ENCODE peak calls at places on chromosomes 11 and 22, in nine cellular contexts. E is psoas muscle, W is tibial nerve, H is cardiac muscle cell, L is fibroblast of lung, P is colonic mucosa, D is adrenal gland, T is Karpas-422, J is esophagus squamous epithelium. B is an unnamed sample.

GRCh38 chr11:84260862-84261261 is 974.7 kb upstream of the CCDC90B start:
- DNase-seq in E (no peak), W (no peak), H (no peak), L (peak; percentile 41), P (no peak), D (no peak), T (no peak), J (no peak), B (no peak)

GRCh38 chr22:28706845-28707244 is 27.2 kb upstream of the TTC28 start:
- DNase-seq in E (no peak), W (no peak), H (no peak), L (no peak), P (no peak), D (no peak), T (no peak), J (no peak), B (no peak)

GRCh38 chr11:68843052-68843561 is 1.4 kb upstream of the CPT1A start:
- DNase-seq in E (no peak), W (no peak), H (no peak), L (peak; percentile 44), P (peak; percentile 32), D (no peak), T (no peak), J (no peak), B (no peak)

GRCh38 chr11:131658414-131658813 is 288.0 kb downstream of the NTM start:
- DNase-seq in E (no peak), W (no peak), H (no peak), L (peak; percentile 45), P (no peak), D (no peak), T (no peak), J (no peak), B (no peak)

GRCh38 chr11:99425596-99425995 is 404.8 kb downstream of the CNTN5 start:
- DNase-seq in E (peak; percentile 12), W (no peak), H (no peak), L (no peak), P (no peak), D (no peak), T (no peak), J (no peak), B (no peak)

GRCh38 chr11:76471378-76471777 is 26.6 kb downstream of the EMSY start:
- DNase-seq in E (no peak), W (no peak), H (no peak), L (no peak), P (no peak), D (no peak), T (no peak), J (no peak), B (no peak)

GRCh38 chr11:33932721-33933120 is 40.8 kb upstream of the LMO2 start:
- DNase-seq in E (no peak), W (no peak), H (no peak), L (no peak), P (no peak), D (no peak), T (no peak), J (no peak), B (no peak)

GRCh38 chr22:45964926-45965564 is 11.9 kb downstream of the WNT7B start:
- DNase-seq in E (no peak), W (no peak), H (no peak), L (no peak), P (no peak), D (no peak), T (no peak), J (no peak), B (no peak)

GRCh38 chr11:39990413-39990812 is 1469.0 kb downstream of the LRRC4C start:
- DNase-seq in E (no peak), W (no peak), H (peak; percentile 14), L (no peak), P (no peak), D (no peak), T (no peak), J (no peak), B (no peak)

GRCh38 chr22:43521716-43522115 is 109.9 kb downstream of the MPPED1 start:
- DNase-seq in E (no peak), W (no peak), H (no peak), L (no peak), P (no peak), D (no peak), T (no peak), J (no peak), B (no peak)

GRCh38 chr11:67534070-67534679 is 10.9 kb upstream of the CABP2 start:
- DNase-seq in E (no peak), W (no peak), H (no peak), L (no peak), P (no peak), D (no peak), T (peak; percentile 49), J (no peak), B (no peak)

GRCh38 chr11:35344990-35345655 is 74.2 kb downstream of the SLC1A2 start:
- DNase-seq in E (peak; percentile 29), W (no peak), H (no peak), L (no peak), P (no peak), D (no peak), T (no peak), J (no peak), B (no peak)

GRCh38 chr11:80034801-80035200 is 594.0 kb upstream of the TENM4 start:
- DNase-seq in E (no peak), W (no peak), H (no peak), L (no peak), P (no peak), D (no peak), T (no peak), J (no peak), B (no peak)

GRCh38 chr11:100855466-100856067 is 168.5 kb downstream of the ARHGAP42 start:
- DNase-seq in E (no peak), W (no peak), H (peak; percentile 65), L (peak; percentile 62), P (no peak), D (no peak), T (peak; percentile 86), J (no peak), B (no peak)

GRCh38 chr22:20654343-20655208 is 119.3 kb upstream of the SERPIND1 start:
- DNase-seq in E (no peak), W (no peak), H (no peak), L (no peak), P (no peak), D (no peak), T (no peak), J (no peak), B (peak; percentile 7)

GRCh38 chr22:16917144-16918003 is 90.6 kb downstream of the GAB4 start:
- DNase-seq in E (peak; percentile 57), W (peak; percentile 73), H (peak; percentile 32), L (peak; percentile 7), P (peak; percentile 50), D (peak; percentile 68), T (peak; percentile 90), J (no peak), B (peak; percentile 79)

DNA sequence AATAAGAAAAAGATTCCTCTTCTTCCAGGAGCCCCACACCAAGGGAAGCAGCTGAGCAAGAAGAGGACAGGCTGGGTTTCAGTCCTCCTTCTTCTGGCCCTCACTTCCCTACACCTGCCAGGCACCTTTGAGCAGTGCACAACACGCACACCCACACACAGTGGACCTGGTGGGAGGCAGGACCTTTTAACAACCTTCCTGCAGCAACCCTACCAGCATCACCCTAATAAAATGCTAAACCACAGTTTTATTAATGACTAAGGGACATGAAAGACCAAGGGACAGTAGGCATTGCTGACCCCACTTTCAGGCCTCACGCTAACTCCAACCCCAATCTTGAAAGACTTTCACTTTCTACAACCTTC is 12.2 kb downstream of the ARAP1 start:
- DNase-seq in E (no peak), W (no peak), H (no peak), L (no peak), P (no peak), D (no peak), T (peak; percentile 62), J (no peak), B (no peak)
- H3K4me3 ChIP-seq in E (no peak overlapping the region), W (no peak overlapping the region), H (no peak overlapping the region), L (no peak overlapping the region), P (no peak overlapping the region), D (no peak overlapping the region), T (peak overlapping the region; percentile 70), J (no peak overlapping the region), B (no peak overlapping the region)

GRCh38 chr11:1310315-1310687 is 869 bp upstream of the TOLLIP start:
- DNase-seq in E (no peak), W (no peak), H (no peak), L (no peak), P (peak; percentile 45), D (no peak), T (peak; percentile 71), J (no peak), B (no peak)
- H3K4me1 ChIP-seq in E (peaks cover 33% of the 10 kb centered on the region), W (peaks cover 31% of the 10 kb centered on the region), H (peaks cover 6% of the 10 kb centered on the region), L (peaks cover 3% of the 10 kb centered on the region), P (peaks cover 12% of the 10 kb centered on the region), D (peaks cover 26% of the 10 kb centered on the region), T (peaks cover 28% of the 10 kb centered on the region), J (peaks cover 52% of the 10 kb centered on the region), B (peaks cover 36% of the 10 kb centered on the region)

GRCh38 chr22:48503876-48504275 is 1323.8 kb downstream of the BRD1 start:
- DNase-seq in E (no peak), W (no peak), H (no peak), L (no peak), P (no peak), D (no peak), T (no peak), J (no peak), B (no peak)

GRCh38 chr22:48500481-48501230 is 1327.0 kb downstream of the BRD1 start:
- DNase-seq in E (no peak), W (no peak), H (no peak), L (peak; percentile 95), P (no peak), D (no peak), T (no peak), J (no peak), B (no peak)

GRCh38 chr22:48501231-48501750 is 1326.4 kb downstream of the BRD1 start:
- DNase-seq in E (no peak), W (no peak), H (no peak), L (no peak), P (no peak), D (no peak), T (no peak), J (no peak), B (no peak)

GRCh38 chr22:48504519-48505140 is 1323.0 kb downstream of the BRD1 start:
- DNase-seq in E (no peak), W (no peak), H (no peak), L (no peak), P (no peak), D (no peak), T (no peak), J (no peak), B (no peak)

GRCh38 chr22:48503035-48503625 is 1324.5 kb downstream of the BRD1 start:
- DNase-seq in E (no peak), W (no peak), H (no peak), L (no peak), P (no peak), D (no peak), T (no peak), J (no peak), B (no peak)
- H3K9me3 ChIP-seq in E (no peaks in the 10 kb centered on the region), W (no peaks in the 10 kb centered on the region), H (no peaks in the 10 kb centered on the region), L (no peaks in the 10 kb centered on the region), P (no peaks in the 10 kb centered on the region), D (no peaks in the 10 kb centered on the region), T (no peaks in the 10 kb centered on the region), J (no peaks in the 10 kb centered on the region), B (no peaks in the 10 kb centered on the region)

DNA sequence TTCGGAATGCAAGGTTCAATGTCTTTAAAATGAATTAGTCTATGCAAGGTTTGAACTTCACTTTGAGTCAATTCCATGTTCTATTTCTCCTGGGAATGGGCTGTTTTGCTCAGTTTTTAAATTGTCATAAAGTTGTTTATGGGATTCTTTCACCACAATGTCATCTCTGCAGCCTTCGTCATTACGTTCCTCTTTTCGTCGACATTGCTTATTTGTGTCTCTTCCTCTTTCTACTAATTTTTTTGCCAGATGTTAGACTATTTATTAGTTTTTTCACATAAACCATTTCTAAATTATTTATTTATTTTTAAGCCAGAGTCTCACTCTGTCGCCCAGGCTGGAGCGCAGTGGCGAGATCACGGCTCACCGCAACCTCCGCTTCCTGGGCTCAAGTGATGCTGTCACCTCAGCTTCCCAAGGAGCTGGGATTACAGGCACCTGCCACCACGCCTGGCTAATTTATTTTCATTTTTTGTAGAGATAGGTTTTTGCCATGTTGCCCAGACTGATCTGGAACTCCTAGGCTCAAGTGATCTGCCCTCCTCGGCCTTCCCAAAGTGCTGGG is 7.1 kb upstream of the TNNT3 start:
- DNase-seq in E (no peak), W (no peak), H (no peak), L (no peak), P (no peak), D (no peak), T (no peak), J (no peak), B (no peak)
- H3K4me3 ChIP-seq in E (no peak overlapping the region), W (no peak overlapping the region), H (no peak overlapping the region), L (no peak overlapping the region), P (no peak overlapping the region), D (no peak overlapping the region), T (no peak overlapping the region), J (no peak overlapping the region), B (no peak overlapping the region)

B was measured in testis.